ENCODE peak calls at places on chromosomes 13 and 19, in five cellular contexts. N is RWPE2; R is nucleus accumbens; B is GM23338; I is CD8-positive, alpha-beta T cell. F is an unnamed sample.

GRCh38 chr13:33817843-33818661 is at the start of gene RFC3:
- DNase-seq in N (peak), R (no peak), B (peak), I (peak), F (peak)

GRCh38 chr19:46746281-46746965 is at the start of gene STRN4:
- DNase-seq in N (no peak), R (no peak), B (peak), I (peak), F (peak)

GRCh38 chr19:33235996-33236350 is 10.3 kb upstream of the SLC7A10 start:
- DNase-seq in N (no peak), R (no peak), B (no peak), I (no peak), F (no peak)

GRCh38 chr13:26980099-26981031 is 191.2 kb downstream of the USP12 start:
- DNase-seq in N (no peak), R (no peak), B (no peak), I (no peak), F (no peak)

GRCh38 chr13:19860884-19861655 is 2.4 kb downstream of the ZMYM5 start:
- DNase-seq in N (no peak), R (no peak), B (no peak), I (no peak), F (peak)

GRCh38 chr13:99496322-99497142 is 4.7 kb upstream of the TM9SF2 start:
- DNase-seq in N (no peak), R (no peak), B (peak), I (peak), F (peak)

GRCh38 chr13:33678084-33678483 is 139.9 kb upstream of the RFC3 start:
- DNase-seq in N (no peak), R (no peak), B (peak), I (no peak), F (no peak)

GRCh38 chr13:112079696-112080095 is 12.7 kb downstream of the SOX1 start:
- DNase-seq in N (no peak), R (no peak), B (no peak), I (no peak), F (no peak)

GRCh38 chr19:56868446-56868845 is 27.9 kb upstream of the PEG3 start:
- DNase-seq in N (no peak), R (no peak), B (no peak), I (no peak), F (no peak)

GRCh38 chr13:111117961-111118360 is 2.9 kb downstream of the ARHGEF7 start:
- DNase-seq in N (no peak), R (no peak), B (no peak), I (no peak), F (no peak)

GRCh38 chr13:80529734-80530133 is 188.8 kb upstream of the SPRY2 start:
- DNase-seq in N (no peak), R (no peak), B (no peak), I (no peak), F (no peak)

GRCh38 chr13:105991622-105992254 is 543.7 kb downstream of the EFNB2 start:
- DNase-seq in N (peak), R (no peak), B (no peak), I (no peak), F (no peak)

GRCh38 chr13:92573467-92574057 is 653.0 kb upstream of the GPC6 start:
- DNase-seq in N (no peak), R (no peak), B (peak), I (no peak), F (no peak)

GRCh38 chr19:6577410-6578125 is 13.4 kb downstream of the CD70 start:
- DNase-seq in N (peak), R (no peak), B (no peak), I (no peak), F (peak)

GRCh38 chr19:34676697-34677385 is at the start of gene SCGB2B2:
- DNase-seq in N (peak), R (no peak), B (peak), I (peak), F (peak)

GRCh38 chr19:48770223-48770622 is 14.9 kb downstream of the FGF21 start:
- DNase-seq in N (no peak), R (no peak), B (no peak), I (no peak), F (no peak)

GRCh38 chr19:29873801-29874575 is 62.2 kb downstream of the CCNE1 start:
- DNase-seq in N (no peak), R (no peak), B (no peak), I (no peak), F (no peak)

GRCh38 chr13:30829788-30830637 is 76.1 kb upstream of the MEDAG start:
- DNase-seq in N (no peak), R (no peak), B (no peak), I (no peak), F (no peak)

GRCh38 chr19:58354478-58355030 is 1.3 kb upstream of the A1BG start:
- DNase-seq in N (no peak), R (no peak), B (no peak), I (no peak), F (no peak)

GRCh38 chr13:109729031-109729870 is 57.1 kb downstream of the IRS2 start:
- DNase-seq in N (no peak), R (no peak), B (no peak), I (no peak), F (no peak)

GRCh38 chr13:48010698-48011097 is 9.6 kb upstream of the SUCLA2 start:
- DNase-seq in N (no peak), R (no peak), B (no peak), I (no peak), F (no peak)

GRCh38 chr19:38831142-38831605 is 420 bp downstream of the ECH1 start:
- DNase-seq in N (no peak), R (no peak), B (peak), I (no peak), F (no peak)

GRCh38 chr19:56840452-56841193 is at the start of the genes PEG3 and ZIM2:
- DNase-seq in N (no peak), R (no peak), B (no peak), I (no peak), F (no peak)

GRCh38 chr13:27281420-27281819 is 10.8 kb downstream of the RASL11A start:
- DNase-seq in N (no peak), R (no peak), B (no peak), I (no peak), F (no peak)